ENCODE peak calls at places on chromosome 1, in four cellular contexts. R, J, N and Y are unnamed samples.

GRCh38 chr1:8970870-8971337 is 25.2 kb downstream of the CA6 start:
- DNase-seq in R (no peak), J (no peak), N (no peak), Y (no peak)

GRCh38 chr1:41436281-41437010 is 48.0 kb downstream of the EDN2 start:
- DNase-seq in R (no peak), J (no peak), N (no peak), Y (no peak)

GRCh38 chr1:35707253-35708178 is 11.2 kb downstream of the C1orf216 start:
- DNase-seq in R (no peak), J (peak), N (no peak), Y (peak)

GRCh38 chr1:42847111-42847580 is 733 bp downstream of the ZNF691 start:
- DNase-seq in R (no peak), J (no peak), N (no peak), Y (no peak)

GRCh38 chr1:198171667-198172294 is 15.0 kb downstream of the NEK7 start:
- DNase-seq in R (no peak), J (no peak), N (no peak), Y (no peak)

GRCh38 chr1:203581841-203582240 is 44.8 kb upstream of the ATP2B4 start:
- DNase-seq in R (no peak), J (no peak), N (no peak), Y (no peak)

GRCh38 chr1:173134029-173134428 is 73.1 kb downstream of the TNFSF4 start:
- DNase-seq in R (no peak), J (no peak), N (no peak), Y (no peak)

GRCh38 chr1:62903522-62903921 is 119.6 kb downstream of the ATG4C start:
- DNase-seq in R (no peak), J (no peak), N (no peak), Y (no peak)

GRCh38 chr1:205376739-205377138 is 20.0 kb upstream of the KLHDC8A start:
- DNase-seq in R (peak), J (no peak), N (no peak), Y (no peak)

GRCh38 chr1:72830606-72831390 is 548.5 kb upstream of the NEGR1 start:
- DNase-seq in R (no peak), J (no peak), N (no peak), Y (peak)

GRCh38 chr1:21236178-21236577 is 54.1 kb downstream of the ECE1 start:
- DNase-seq in R (no peak), J (no peak), N (no peak), Y (no peak)

GRCh38 chr1:145964328-145965118 is at the start of the genes ANKRD34A and POLR3GL:
- DNase-seq in R (peak), J (peak), N (peak), Y (peak)

GRCh38 chr1:23646086-23646485 is 45.5 kb upstream of the RPL11 start:
- DNase-seq in R (no peak), J (no peak), N (no peak), Y (no peak)

GRCh38 chr1:153677718-153678518 is 570 bp upstream of the NPR1 start:
- DNase-seq in R (peak), J (peak), N (no peak), Y (peak)

GRCh38 chr1:198756470-198756869 is 117.6 kb downstream of the PTPRC start:
- DNase-seq in R (peak), J (no peak), N (no peak), Y (no peak)

GRCh38 chr1:9350960-9351359 is 58.3 kb downstream of the SPSB1 start:
- DNase-seq in R (no peak), J (no peak), N (no peak), Y (no peak)

GRCh38 chr1:23727362-23727811 is 15.9 kb upstream of the ELOA start:
- DNase-seq in R (peak), J (no peak), N (peak), Y (no peak)

GRCh38 chr1:195462646-195463045 is 1145.6 kb downstream of the KCNT2 start:
- DNase-seq in R (no peak), J (no peak), N (no peak), Y (no peak)

GRCh38 chr1:11701551-11701961 is 10.0 kb downstream of the DRAXIN start:
- DNase-seq in R (no peak), J (no peak), N (no peak), Y (no peak)

GRCh38 chr1:174682419-174683008 is 234.8 kb downstream of the GPR52 start:
- DNase-seq in R (no peak), J (no peak), N (peak), Y (no peak)

GRCh38 chr1:102834688-102835320 is 273.5 kb downstream of the COL11A1 start:
- DNase-seq in R (no peak), J (no peak), N (no peak), Y (no peak)

GRCh38 chr1:168304865-168305264 is 24.2 kb downstream of the TBX19 start:
- DNase-seq in R (no peak), J (no peak), N (no peak), Y (no peak)
- TF ChIP-seq NR3C1 in R (no peak), J (no peak), N (no peak), Y (no peak)

GRCh38 chr1:234755449-234755863 is 145.5 kb upstream of the IRF2BP2 start:
- DNase-seq in R (no peak), J (no peak), N (no peak), Y (no peak)
- TF ChIP-seq ESRRA in R (no peak), J (no peak), N (no peak), Y (no peak)

DNA sequence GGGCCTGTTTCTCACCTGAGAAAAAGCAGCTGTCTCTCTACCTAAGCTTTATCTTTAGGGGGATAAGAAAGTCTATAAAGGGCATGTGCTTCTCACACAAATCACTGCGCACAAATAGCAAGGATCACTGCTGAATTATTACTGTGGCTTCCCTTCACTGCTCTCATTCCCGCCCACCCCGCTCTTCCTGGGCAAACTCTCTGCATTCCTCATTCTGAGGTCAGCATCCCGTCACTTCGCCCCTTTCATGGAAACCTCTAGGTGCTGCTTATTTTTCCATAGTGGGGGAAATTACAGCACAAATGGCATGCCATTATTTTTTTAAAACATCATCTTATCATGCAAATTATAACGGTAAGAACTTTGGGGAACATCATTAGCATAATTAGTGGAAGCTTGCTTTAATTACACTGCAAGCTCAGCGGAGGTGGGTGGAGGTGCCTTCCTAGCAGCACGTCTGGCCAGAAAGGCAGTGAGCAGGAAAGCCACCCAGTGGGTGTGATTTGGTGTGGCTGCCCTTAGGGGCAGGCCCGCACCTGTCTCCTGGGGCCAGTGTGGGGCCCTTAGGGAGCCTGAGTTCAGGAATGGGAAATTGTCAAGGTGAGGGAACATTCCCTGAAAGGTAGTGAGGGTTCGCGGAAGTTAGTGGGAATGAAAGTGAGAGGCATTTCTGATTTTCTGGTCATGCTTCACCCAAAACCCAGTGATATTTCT is 105.9 kb downstream of the LAMC2 start:
- DNase-seq in R (no peak), J (no peak), N (no peak), Y (no peak)
- TF ChIP-seq NR3C1 in R (no peak), J (no peak), N (no peak), Y (no peak)

DNA sequence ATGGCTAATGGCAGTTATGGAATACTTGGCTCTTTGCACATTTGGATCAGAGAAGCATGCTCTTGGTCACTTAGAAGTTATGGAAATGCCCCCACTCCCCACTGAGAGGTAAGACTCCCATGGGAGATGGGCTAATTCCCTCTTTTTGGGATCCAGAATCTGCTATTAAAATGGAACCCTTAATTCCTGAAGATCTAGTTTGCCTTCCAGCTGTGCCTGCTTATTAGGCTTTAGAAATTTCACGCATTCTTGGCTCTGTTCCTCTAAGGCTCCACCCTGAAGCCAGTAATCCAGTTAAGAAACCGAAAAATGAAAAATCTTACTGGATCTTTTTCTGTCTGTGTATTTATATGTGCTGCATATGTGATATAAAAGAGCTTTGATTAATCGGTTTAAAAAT is 76.7 kb downstream of the USH2A start:
- DNase-seq in R (no peak), J (no peak), N (no peak), Y (no peak)
- TF ChIP-seq ESRRA in R (no peak), J (no peak), N (no peak), Y (no peak)